ENCODE peak calls at places on chromosomes 5 and 9, in eight cellular contexts. Q, E, W, R, O, C, L and H are unnamed samples.

GRCh38 chr9:87699835-87700234 is 26.1 kb upstream of the CTSL start:
- DNase-seq in L (no peak), R (no peak), E (no peak), W (no peak), O (no peak), Q (no peak), C (no peak), H (no peak)

GRCh38 chr9:83920469-83920941 is 727 bp downstream of the KIF27 start:
- DNase-seq in R (peak), O (peak), W (no peak), C (no peak), E (no peak), L (peak), Q (no peak), H (no peak)

GRCh38 chr9:127293314-127293713 is 28.7 kb downstream of the GARNL3 start:
- DNase-seq in R (no peak), W (no peak), O (no peak), L (no peak), E (no peak), C (no peak), Q (no peak), H (no peak)

GRCh38 chr9:130530932-130531331 is 48.4 kb upstream of the FUBP3 start:
- DNase-seq in C (no peak), Q (no peak), L (peak), E (no peak), O (no peak), R (no peak), W (no peak), H (no peak)

GRCh38 chr5:45696206-45696836 is at the start of gene HCN1:
- DNase-seq in Q (peak), C (no peak), R (peak), O (peak), W (peak), E (no peak), L (peak), H (peak)

GRCh38 chr5:32526815-32527214 is 58.5 kb upstream of the SUB1 start:
- DNase-seq in Q (no peak), C (no peak), R (no peak), E (no peak), W (no peak), O (no peak), L (no peak), H (no peak)

GRCh38 chr9:104269996-104270963 is 176.2 kb downstream of the SMC2 start:
- DNase-seq in R (no peak), E (no peak), C (no peak), W (no peak), L (no peak), Q (no peak), O (no peak), H (no peak)

GRCh38 chr5:134070979-134071849 is 43.3 kb upstream of the TCF7 start:
- DNase-seq in R (no peak), W (peak), Q (peak), O (no peak), L (peak), C (no peak), E (no peak), H (peak)

GRCh38 chr5:76040806-76041205 is 42.4 kb upstream of the SV2C start:
- DNase-seq in R (no peak), O (no peak), E (no peak), Q (no peak), L (no peak), W (no peak), C (no peak), H (no peak)

GRCh38 chr5:14920121-14920520 is 48.5 kb upstream of the ANKH start:
- DNase-seq in O (no peak), Q (no peak), R (no peak), C (no peak), L (no peak), E (no peak), W (no peak), H (no peak)

GRCh38 chr5:150780180-150780692 is 1.7 kb downstream of the SMIM3 start:
- DNase-seq in C (no peak), R (no peak), W (no peak), Q (no peak), L (peak), O (no peak), E (no peak), H (no peak)

GRCh38 chr9:113564804-113565237 is 101.3 kb downstream of the RGS3 start:
- DNase-seq in O (no peak), W (peak), C (no peak), L (peak), R (peak), Q (peak), E (no peak), H (peak)

GRCh38 chr5:9831823-9832222 is 201.7 kb upstream of the TAS2R1 start:
- DNase-seq in W (no peak), O (no peak), R (no peak), Q (no peak), E (no peak), L (peak), C (no peak), H (no peak)

GRCh38 chr9:36820392-36820861 is 213.6 kb downstream of the PAX5 start:
- DNase-seq in C (no peak), Q (no peak), E (no peak), W (no peak), O (no peak), L (no peak), R (no peak), H (no peak)

GRCh38 chr9:93280661-93281259 is 96.8 kb downstream of the WNK2 start:
- DNase-seq in R (no peak), L (no peak), W (no peak), O (no peak), Q (no peak), E (no peak), C (no peak), H (no peak)

GRCh38 chr9:4857163-4857562 is 64.4 kb downstream of the RCL1 start:
- DNase-seq in C (no peak), W (no peak), O (no peak), Q (no peak), L (no peak), E (no peak), R (no peak), H (no peak)

GRCh38 chr9:71857159-71857558 is 53.8 kb downstream of the ABHD17B start:
- DNase-seq in O (no peak), Q (no peak), R (no peak), E (no peak), W (no peak), L (no peak), C (no peak), H (no peak)

GRCh38 chr9:34098307-34098706 is 28.2 kb downstream of the DCAF12 start:
- DNase-seq in E (no peak), L (no peak), W (no peak), O (no peak), C (no peak), Q (peak), R (no peak), H (no peak)

GRCh38 chr5:91182763-91183162 is 200.4 kb downstream of the ARRDC3 start:
- DNase-seq in E (no peak), R (no peak), W (no peak), L (peak), C (no peak), Q (no peak), O (no peak), H (no peak)

GRCh38 chr9:95666096-95666784 is 149.5 kb upstream of the PTCH1 start:
- DNase-seq in Q (no peak), O (no peak), C (no peak), L (no peak), W (no peak), E (no peak), R (no peak), H (no peak)

GRCh38 chr9:29514336-29514735 is 1941.1 kb upstream of the C9orf72 start:
- DNase-seq in O (no peak), W (no peak), Q (no peak), R (peak), C (no peak), E (no peak), L (no peak), H (peak)

GRCh38 chr5:127008300-127008975 is 21.9 kb downstream of the MARCHF3 start:
- DNase-seq in C (no peak), O (no peak), R (no peak), W (no peak), E (no peak), Q (no peak), L (no peak), H (no peak)

GRCh38 chr5:168364151-168364661 is 72.8 kb downstream of the WWC1 start:
- DNase-seq in Q (no peak), O (no peak), E (no peak), L (no peak), W (no peak), R (no peak), C (no peak), H (no peak)

GRCh38 chr9:2469681-2470141 is 151.9 kb upstream of the VLDLR start:
- DNase-seq in W (no peak), E (no peak), R (no peak), Q (no peak), O (peak), C (no peak), L (peak), H (no peak)

GRCh38 chr5:149022200-149022599 is 40.7 kb downstream of the SH3TC2 start:
- DNase-seq in W (no peak), Q (no peak), L (no peak), E (no peak), C (no peak), R (no peak), O (no peak), H (no peak)

GRCh38 chr5:148931453-148932057 is 105.1 kb downstream of the ADRB2 start:
- DNase-seq in Q (no peak), E (no peak), C (no peak), W (no peak), L (no peak), R (no peak), O (no peak), H (no peak)

GRCh38 chr5:172444110-172444510 is 10.2 kb downstream of the SH3PXD2B start:
- DNase-seq in R (no peak), W (no peak), Q (peak), E (no peak), L (peak), O (peak), C (no peak), H (no peak)

GRCh38 chr5:115831163-115831768 is 10.1 kb downstream of the ATG12 start:
- DNase-seq in O (peak), R (no peak), W (peak), E (peak), Q (no peak), C (no peak), L (peak), H (no peak)

GRCh38 chr5:136033244-136033643 is 4.5 kb downstream of the TGFBI start:
- DNase-seq in R (no peak), E (no peak), C (no peak), L (no peak), O (no peak), W (no peak), Q (peak), H (no peak)

GRCh38 chr5:6950250-6950649 is 237.0 kb downstream of the TENT4A start:
- DNase-seq in W (no peak), C (no peak), L (no peak), R (no peak), Q (no peak), O (no peak), E (no peak), H (no peak)